ENCODE peak calls at places on chromosome 7, in eight cellular contexts. One of them, this sample, is unnamed.

GRCh38 chr7:158743219-158743618 is 38.6 kb upstream of the NCAPG2 start:
- DNase-seq in SK-N-DZ: no peak
- DNase-seq in effector CD4-positive, alpha-beta T cell: no peak
- DNase-seq in NCI-H345: no peak
- DNase-seq in Caki2: no peak
- DNase-seq in CD4-positive, alpha-beta memory T cell: no peak
- DNase-seq in activated T-helper 1 cell treated with Interleukin-2 at 50 U/mL for 16 hours: no peak
- DNase-seq in NCI-H1417: no peak
- DNase-seq in this sample: no peak

GRCh38 chr7:114439581-114439980 is 25.0 kb downstream of the FOXP2 start:
- DNase-seq in SK-N-DZ: no peak
- DNase-seq in effector CD4-positive, alpha-beta T cell: no peak
- DNase-seq in NCI-H345: no peak
- DNase-seq in Caki2: no peak
- DNase-seq in CD4-positive, alpha-beta memory T cell: no peak
- DNase-seq in activated T-helper 1 cell treated with Interleukin-2 at 50 U/mL for 16 hours: no peak
- DNase-seq in NCI-H1417: no peak
- DNase-seq in this sample: peak

GRCh38 chr7:38463277-38464224 is 167.6 kb downstream of the AMPH start:
- DNase-seq in SK-N-DZ: no peak
- DNase-seq in effector CD4-positive, alpha-beta T cell: peak
- DNase-seq in NCI-H345: no peak
- DNase-seq in Caki2: no peak
- DNase-seq in CD4-positive, alpha-beta memory T cell: peak
- DNase-seq in activated T-helper 1 cell treated with Interleukin-2 at 50 U/mL for 16 hours: peak
- DNase-seq in NCI-H1417: no peak
- DNase-seq in this sample: peak

GRCh38 chr7:116561697-116562483 is 37.1 kb downstream of the CAV1 start:
- DNase-seq in SK-N-DZ: no peak
- DNase-seq in effector CD4-positive, alpha-beta T cell: no peak
- DNase-seq in NCI-H345: no peak
- DNase-seq in Caki2: no peak
- DNase-seq in CD4-positive, alpha-beta memory T cell: no peak
- DNase-seq in activated T-helper 1 cell treated with Interleukin-2 at 50 U/mL for 16 hours: no peak
- DNase-seq in NCI-H1417: no peak
- DNase-seq in this sample: no peak

GRCh38 chr7:155684546-155684945 is 40.1 kb downstream of the RBM33 start:
- DNase-seq in SK-N-DZ: no peak
- DNase-seq in effector CD4-positive, alpha-beta T cell: no peak
- DNase-seq in NCI-H345: no peak
- DNase-seq in Caki2: no peak
- DNase-seq in CD4-positive, alpha-beta memory T cell: no peak
- DNase-seq in activated T-helper 1 cell treated with Interleukin-2 at 50 U/mL for 16 hours: no peak
- DNase-seq in NCI-H1417: no peak
- DNase-seq in this sample: no peak

GRCh38 chr7:73960548-73960947 is 67.4 kb upstream of the ELN start:
- DNase-seq in SK-N-DZ: no peak
- DNase-seq in effector CD4-positive, alpha-beta T cell: no peak
- DNase-seq in NCI-H345: no peak
- DNase-seq in Caki2: no peak
- DNase-seq in CD4-positive, alpha-beta memory T cell: no peak
- DNase-seq in activated T-helper 1 cell treated with Interleukin-2 at 50 U/mL for 16 hours: no peak
- DNase-seq in NCI-H1417: no peak
- DNase-seq in this sample: no peak

GRCh38 chr7:94335586-94335985 is 59.1 kb upstream of the COL1A2 start:
- DNase-seq in SK-N-DZ: no peak
- DNase-seq in effector CD4-positive, alpha-beta T cell: no peak
- DNase-seq in NCI-H345: no peak
- DNase-seq in Caki2: no peak
- DNase-seq in CD4-positive, alpha-beta memory T cell: no peak
- DNase-seq in activated T-helper 1 cell treated with Interleukin-2 at 50 U/mL for 16 hours: no peak
- DNase-seq in NCI-H1417: no peak
- DNase-seq in this sample: no peak

GRCh38 chr7:84738583-84739150 is 448.2 kb downstream of the SEMA3D start:
- DNase-seq in SK-N-DZ: no peak
- DNase-seq in effector CD4-positive, alpha-beta T cell: no peak
- DNase-seq in NCI-H345: no peak
- DNase-seq in Caki2: no peak
- DNase-seq in CD4-positive, alpha-beta memory T cell: no peak
- DNase-seq in activated T-helper 1 cell treated with Interleukin-2 at 50 U/mL for 16 hours: no peak
- DNase-seq in NCI-H1417: no peak
- DNase-seq in this sample: no peak

GRCh38 chr7:45143616-45144015 is 14.0 kb upstream of the RAMP3 start:
- DNase-seq in SK-N-DZ: no peak
- DNase-seq in effector CD4-positive, alpha-beta T cell: no peak
- DNase-seq in NCI-H345: no peak
- DNase-seq in Caki2: no peak
- DNase-seq in CD4-positive, alpha-beta memory T cell: no peak
- DNase-seq in activated T-helper 1 cell treated with Interleukin-2 at 50 U/mL for 16 hours: no peak
- DNase-seq in NCI-H1417: no peak
- DNase-seq in this sample: no peak

This sample was measured in kidney.